ENCODE peak calls at places on chromosome 6, in four cellular contexts. V is GM12878, G is H1, U is HepG2. Z is an unnamed sample.

GRCh38 chr6:135397172-135397952 is 100.2 kb downstream of the AHI1 start:
- DNase-seq in V (no peak), G (no peak), U (no peak), Z (no peak)

GRCh38 chr6:21597706-21598273 is 4.2 kb downstream of the SOX4 start:
- DNase-seq in V (no peak), G (no peak), U (no peak), Z (no peak)

GRCh38 chr6:42010185-42010872 is 40.0 kb upstream of the TAF8 start:
- DNase-seq in V (no peak), G (no peak), U (no peak), Z (peak; percentile 74)

GRCh38 chr6:66896415-66896814 is 1189.4 kb upstream of the EYS start:
- DNase-seq in V (no peak), G (no peak), U (peak; percentile 5), Z (no peak)

GRCh38 chr6:119881416-119881815 is 531.9 kb upstream of the MAN1A1 start:
- DNase-seq in V (no peak), G (no peak), U (no peak), Z (no peak)

GRCh38 chr6:31441368-31442267 is 38.2 kb downstream of the MICA start:
- DNase-seq in V (no peak), G (peak; percentile 94), U (peak; percentile 60), Z (peak; percentile 83)

GRCh38 chr6:56794421-56794820 is 151.7 kb upstream of the DST start:
- DNase-seq in V (peak; percentile 44), G (no peak), U (no peak), Z (no peak)

GRCh38 chr6:6885521-6886088 is 222.2 kb upstream of the RREB1 start:
- DNase-seq in V (no peak), G (no peak), U (no peak), Z (peak; percentile 69)

GRCh38 chr6:33008944-33009861 is at the start of gene HLA-DOA:
- DNase-seq in V (peak; percentile 75), G (peak; percentile 77), U (no peak), Z (no peak)

GRCh38 chr6:21102624-21103023 is 490.9 kb upstream of the SOX4 start:
- DNase-seq in V (no peak), G (no peak), U (no peak), Z (no peak)

GRCh38 chr6:81938991-81939773 is 186.7 kb upstream of the TENT5A start:
- DNase-seq in V (no peak), G (no peak), U (no peak), Z (no peak)

DNA sequence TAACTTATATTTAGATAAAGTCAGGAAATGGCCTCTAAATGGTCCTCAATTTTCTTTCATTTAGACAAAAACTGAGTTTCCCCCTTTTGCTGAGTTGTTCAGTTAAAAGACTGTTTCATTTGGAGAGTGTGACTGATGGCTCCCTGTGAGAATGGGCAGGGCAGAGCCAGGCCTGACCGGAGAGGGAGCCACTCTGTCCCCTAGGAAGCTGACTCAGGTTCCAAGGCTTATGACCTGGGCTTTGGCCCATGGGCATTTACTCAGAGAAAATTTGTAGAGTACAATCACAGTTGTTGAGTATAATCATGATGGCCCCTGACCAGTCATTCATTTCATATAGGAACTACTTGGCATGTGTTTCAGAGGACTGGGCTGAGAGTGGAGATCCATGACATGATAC is 37.0 kb upstream of the AIG1 start:
- DNase-seq in V (no peak), G (no peak), U (no peak), Z (no peak)
- TF ChIP-seq HDAC6 in V (no peak), G (no peak), U (no peak), Z (no peak)

GRCh38 chr6:169700296-169700695 is 1.5 kb downstream of the WDR27 start:
- DNase-seq in V (no peak), G (no peak), U (no peak), Z (no peak)

GRCh38 chr6:169692516-169692915 is 9.3 kb downstream of the WDR27 start:
- DNase-seq in V (no peak), G (no peak), U (no peak), Z (no peak)

GRCh38 chr6:169689247-169689646 is 12.6 kb downstream of the WDR27 start:
- DNase-seq in V (no peak), G (no peak), U (no peak), Z (no peak)

GRCh38 chr6:169691260-169691659 is 10.6 kb downstream of the WDR27 start:
- DNase-seq in V (no peak), G (no peak), U (no peak), Z (no peak)

DNA sequence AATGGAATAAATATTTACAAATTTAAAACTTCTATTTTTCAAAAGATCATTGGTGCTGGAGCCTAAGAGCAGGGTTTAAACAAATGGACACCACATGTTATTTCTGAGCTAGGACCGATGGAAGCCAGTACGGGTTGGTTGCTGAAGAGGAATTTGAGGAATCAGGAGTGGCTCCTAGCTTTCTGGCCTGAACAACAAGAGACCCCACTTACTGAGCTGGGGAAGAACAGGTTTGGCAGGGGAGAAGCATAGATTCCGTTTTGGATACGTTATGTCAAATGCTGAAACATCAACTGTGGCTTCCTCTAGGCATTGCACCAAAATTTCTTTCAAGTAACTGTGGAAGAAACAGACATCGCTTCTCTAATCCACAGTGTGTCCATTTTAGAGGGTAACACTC is 6.7 kb downstream of the WDR27 start:
- DNase-seq in V (no peak), G (no peak), U (no peak), Z (no peak)
- TF ChIP-seq HDAC6 in V (no peak), G (no peak), U (no peak), Z (no peak)

GRCh38 chr6:15792842-15793241 is 130.0 kb upstream of the DTNBP1 start:
- DNase-seq in V (no peak), G (no peak), U (no peak), Z (no peak)

GRCh38 chr6:15793288-15793687 is 130.5 kb upstream of the DTNBP1 start:
- DNase-seq in V (no peak), G (no peak), U (no peak), Z (peak; percentile 33)

GRCh38 chr6:15796130-15796766 is 133.4 kb upstream of the DTNBP1 start:
- DNase-seq in V (no peak), G (no peak), U (no peak), Z (no peak)

GRCh38 chr6:15793826-15794225 is 131.0 kb upstream of the DTNBP1 start:
- DNase-seq in V (no peak), G (no peak), U (no peak), Z (no peak)

DNA sequence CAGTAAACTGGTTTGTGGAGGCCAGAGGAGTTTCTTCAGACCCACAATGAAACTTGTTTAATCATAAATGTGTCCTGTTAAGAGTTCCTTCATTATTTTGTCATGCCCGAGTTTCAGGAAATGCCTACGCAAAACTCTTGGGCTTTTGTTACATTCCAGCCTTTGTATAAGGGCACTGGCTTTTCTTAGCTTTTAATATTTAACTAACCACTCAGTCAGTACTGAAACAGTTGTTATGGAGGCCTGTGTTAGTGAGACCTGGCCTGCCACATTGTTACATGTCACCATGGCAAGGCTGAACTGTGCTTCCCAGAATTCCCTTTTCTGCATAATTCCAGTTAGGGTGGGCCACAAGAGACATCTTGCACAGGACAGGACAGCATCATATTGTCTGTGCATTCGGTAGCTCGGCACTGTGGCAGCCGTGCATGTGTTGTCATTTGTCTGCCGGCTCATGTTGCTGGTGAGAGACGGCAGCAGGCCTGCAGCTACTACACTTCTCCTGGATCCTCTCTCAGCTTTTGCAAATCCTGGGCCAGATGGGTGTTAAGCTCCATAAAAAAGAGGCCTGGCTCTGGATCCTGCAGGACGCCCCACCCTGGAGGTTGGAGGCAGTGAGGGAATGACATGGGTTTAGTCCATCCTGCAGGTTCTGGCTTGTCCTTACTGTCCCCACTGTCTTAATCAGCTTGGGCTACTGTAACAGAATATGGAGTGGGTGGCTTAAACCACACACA is 128.7 kb upstream of the DTNBP1 start:
- DNase-seq in V (no peak), G (no peak), U (peak; percentile 46), Z (no peak)
- TF ChIP-seq HDAC6 in V (no peak), G (no peak), U (no peak), Z (no peak)

DNA sequence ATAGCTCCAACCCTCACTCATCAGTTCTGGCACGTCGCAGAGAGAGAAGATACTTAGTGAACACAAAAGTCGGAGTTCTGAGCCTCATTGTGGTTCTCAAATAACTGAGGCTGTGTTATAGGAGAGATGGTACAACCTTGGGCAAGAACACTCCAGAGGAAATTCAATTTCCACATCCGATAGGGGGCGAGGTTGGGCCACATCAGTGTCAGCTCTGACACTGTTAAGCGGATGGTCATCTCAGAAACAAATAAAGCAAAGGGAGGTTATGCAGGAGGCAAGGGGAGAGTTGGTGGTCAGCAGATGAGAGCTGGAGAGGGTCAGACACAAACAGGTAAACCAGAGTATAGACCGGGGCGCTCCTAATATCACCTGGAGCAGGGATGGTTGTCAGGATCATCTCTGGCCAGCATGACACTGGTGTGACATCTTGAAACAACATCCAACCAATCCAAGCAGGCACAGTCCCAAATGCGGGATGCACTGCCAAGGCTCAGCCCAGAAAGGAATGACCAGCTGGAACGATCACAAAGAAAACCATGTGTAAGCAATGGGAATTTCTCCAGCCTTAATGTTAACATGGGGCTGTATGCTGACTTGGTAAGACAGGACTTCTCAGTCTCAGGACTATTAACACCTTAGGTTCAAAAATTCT is 331.8 kb downstream of the HACE1 start:
- DNase-seq in V (no peak), G (peak; percentile 69), U (peak; percentile 24), Z (peak; percentile 25)
- TF ChIP-seq HDAC6 in V (no peak), G (no peak), U (no peak), Z (no peak)

DNA sequence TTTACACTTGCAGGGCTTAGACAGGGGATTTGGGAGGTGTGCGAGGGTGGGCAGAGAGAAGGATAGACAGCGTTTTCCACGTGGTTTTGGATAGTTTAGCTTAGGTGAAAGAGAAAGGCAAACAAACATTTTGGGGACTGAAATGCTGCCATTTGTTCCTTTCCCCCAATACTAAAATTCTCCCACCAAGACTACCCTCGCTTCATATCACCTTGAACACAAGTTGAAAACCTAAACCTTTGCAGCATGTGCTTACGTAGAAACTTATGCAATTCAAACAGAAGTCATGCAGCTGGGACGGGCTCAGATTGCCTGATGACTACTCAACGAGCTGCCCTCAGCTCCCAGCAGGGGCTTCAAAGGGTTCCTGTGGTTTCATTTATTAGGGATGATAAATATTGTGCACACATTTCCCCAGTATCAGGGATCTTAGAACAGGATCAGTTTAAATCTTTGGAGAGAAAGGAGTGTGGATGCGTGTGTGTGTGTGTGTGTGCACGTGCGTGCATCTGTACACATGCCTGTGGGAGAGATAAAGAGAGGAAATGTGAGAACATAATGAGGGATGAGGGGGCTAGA is 77.3 kb downstream of the SLC22A23 start:
- DNase-seq in V (no peak), G (no peak), U (peak; percentile 72), Z (no peak)
- TF ChIP-seq HDAC6 in V (no peak), G (no peak), U (no peak), Z (no peak)

GRCh38 chr6:84645563-84646266 is 118.7 kb downstream of the TBX18 start:
- DNase-seq in V (no peak), G (no peak), U (no peak), Z (no peak)
- TF ChIP-seq HDAC6 in V (no peak), G (no peak), U (no peak), Z (no peak)

DNA sequence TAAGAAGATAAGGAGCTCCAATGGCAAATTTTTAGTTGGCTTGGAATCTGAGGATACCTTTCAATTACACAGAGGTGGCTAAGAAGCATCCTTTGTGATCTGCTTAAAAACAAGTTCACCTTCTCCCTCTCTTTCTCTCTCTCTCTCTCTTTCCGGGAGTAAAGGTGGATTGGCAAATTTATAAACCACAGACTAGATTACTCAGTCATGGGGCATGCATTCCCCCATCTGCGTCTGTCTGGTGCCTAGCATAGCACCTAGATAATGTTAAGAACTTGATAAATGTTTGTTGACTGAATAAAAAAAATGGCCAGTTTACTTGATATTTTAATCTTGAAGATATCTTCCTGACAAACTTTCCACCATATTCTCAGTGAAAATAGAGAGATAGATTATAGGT is 312.3 kb downstream of the CDC5L start:
- DNase-seq in V (no peak), G (no peak), U (no peak), Z (no peak)
- TF ChIP-seq HDAC6 in V (no peak), G (no peak), U (no peak), Z (no peak)